ENCODE peak calls at places on chromosome 19, in four cellular contexts. One of them, this sample, is unnamed.

GRCh38 chr19:10936661-10937084 is 8.1 kb downstream of the TIMM29 start:
- DNase-seq in right atrium auricular region: no peak
- DNase-seq in fibroblast of lung: peak
- DNase-seq in endothelial cell of umbilical vein: peak
- DNase-seq in this sample: peak

GRCh38 chr19:38648789-38649304 is 1.4 kb downstream of the ACTN4 start:
- DNase-seq in right atrium auricular region: no peak
- DNase-seq in fibroblast of lung: no peak
- DNase-seq in endothelial cell of umbilical vein: no peak
- DNase-seq in this sample: no peak

GRCh38 chr19:939922-940321 is 14.1 kb downstream of the ARID3A start:
- DNase-seq in right atrium auricular region: no peak
- DNase-seq in fibroblast of lung: no peak
- DNase-seq in endothelial cell of umbilical vein: no peak
- DNase-seq in this sample: no peak

GRCh38 chr19:44435441-44435840 is 12.8 kb downstream of the ZNF229 start:
- DNase-seq in right atrium auricular region: no peak
- DNase-seq in fibroblast of lung: no peak
- DNase-seq in endothelial cell of umbilical vein: no peak
- DNase-seq in this sample: no peak

GRCh38 chr19:33472696-33473624 is 48.6 kb downstream of the PEPD start:
- DNase-seq in right atrium auricular region: no peak
- DNase-seq in fibroblast of lung: peak
- DNase-seq in endothelial cell of umbilical vein: peak
- DNase-seq in this sample: peak

GRCh38 chr19:16209266-16209665 is 11.6 kb downstream of the AP1M1 start:
- DNase-seq in right atrium auricular region: no peak
- DNase-seq in fibroblast of lung: no peak
- DNase-seq in endothelial cell of umbilical vein: no peak
- DNase-seq in this sample: no peak

GRCh38 chr19:39704181-39705044 is at the start of gene LGALS14:
- DNase-seq in right atrium auricular region: no peak
- DNase-seq in fibroblast of lung: no peak
- DNase-seq in endothelial cell of umbilical vein: no peak
- DNase-seq in this sample: no peak

GRCh38 chr19:27740396-27740795 is 1472.6 kb downstream of the UQCRFS1 start:
- DNase-seq in right atrium auricular region: peak
- DNase-seq in fibroblast of lung: peak
- DNase-seq in endothelial cell of umbilical vein: no peak
- DNase-seq in this sample: peak

GRCh38 chr19:4775627-4776152 is 15.8 kb upstream of the FEM1A start:
- DNase-seq in right atrium auricular region: no peak
- DNase-seq in fibroblast of lung: no peak
- DNase-seq in endothelial cell of umbilical vein: no peak
- DNase-seq in this sample: no peak

GRCh38 chr19:16141043-16141442 is 2.4 kb upstream of the HSH2D start:
- DNase-seq in right atrium auricular region: no peak
- DNase-seq in fibroblast of lung: no peak
- DNase-seq in endothelial cell of umbilical vein: no peak
- DNase-seq in this sample: no peak

GRCh38 chr19:18940791-18941627 is at the start of gene HOMER3:
- DNase-seq in right atrium auricular region: peak
- DNase-seq in fibroblast of lung: peak
- DNase-seq in endothelial cell of umbilical vein: peak
- DNase-seq in this sample: no peak

GRCh38 chr19:40607311-40607871 is 6.2 kb downstream of the LTBP4 start:
- DNase-seq in right atrium auricular region: no peak
- DNase-seq in fibroblast of lung: no peak
- DNase-seq in endothelial cell of umbilical vein: no peak
- DNase-seq in this sample: no peak

GRCh38 chr19:7940841-7941240 is 2.6 kb downstream of the TIMM44 start:
- DNase-seq in right atrium auricular region: no peak
- DNase-seq in fibroblast of lung: no peak
- DNase-seq in endothelial cell of umbilical vein: no peak
- DNase-seq in this sample: no peak

GRCh38 chr19:3683866-3684816 is 16.1 kb downstream of the PIP5K1C start:
- DNase-seq in right atrium auricular region: no peak
- DNase-seq in fibroblast of lung: peak
- DNase-seq in endothelial cell of umbilical vein: no peak
- DNase-seq in this sample: peak

GRCh38 chr19:17337675-17338439 is 504 bp downstream of the GTPBP3 start:
- DNase-seq in right atrium auricular region: no peak
- DNase-seq in fibroblast of lung: no peak
- DNase-seq in endothelial cell of umbilical vein: no peak
- DNase-seq in this sample: no peak

GRCh38 chr19:7772752-7773291 is 9.8 kb downstream of the CLEC4M start:
- DNase-seq in right atrium auricular region: no peak
- DNase-seq in fibroblast of lung: peak
- DNase-seq in endothelial cell of umbilical vein: no peak
- DNase-seq in this sample: peak

GRCh38 chr19:40279761-40280607 is 5.2 kb downstream of the AKT2 start:
- DNase-seq in right atrium auricular region: no peak
- DNase-seq in fibroblast of lung: no peak
- DNase-seq in endothelial cell of umbilical vein: no peak
- DNase-seq in this sample: no peak

GRCh38 chr19:906480-906879 is 6.5 kb downstream of the R3HDM4 start:
- DNase-seq in right atrium auricular region: no peak
- DNase-seq in fibroblast of lung: no peak
- DNase-seq in endothelial cell of umbilical vein: no peak
- DNase-seq in this sample: no peak

GRCh38 chr19:18833141-18833476 is 1.4 kb downstream of the UPF1 start:
- DNase-seq in right atrium auricular region: no peak
- DNase-seq in fibroblast of lung: no peak
- DNase-seq in endothelial cell of umbilical vein: no peak
- DNase-seq in this sample: no peak

GRCh38 chr19:6610934-6611370 is 20.0 kb upstream of the CD70 start:
- DNase-seq in right atrium auricular region: peak
- DNase-seq in fibroblast of lung: peak
- DNase-seq in endothelial cell of umbilical vein: peak
- DNase-seq in this sample: peak

GRCh38 chr19:19545128-19545591 is 7.1 kb downstream of the CILP2 start:
- DNase-seq in right atrium auricular region: no peak
- DNase-seq in fibroblast of lung: no peak
- DNase-seq in endothelial cell of umbilical vein: no peak
- DNase-seq in this sample: no peak

GRCh38 chr19:17402982-17403855 is 2.2 kb downstream of the BST2 start:
- DNase-seq in right atrium auricular region: no peak
- DNase-seq in fibroblast of lung: no peak
- DNase-seq in endothelial cell of umbilical vein: peak
- DNase-seq in this sample: no peak

GRCh38 chr19:19120308-19121156 is 17.7 kb downstream of the TMEM161A start:
- DNase-seq in right atrium auricular region: no peak
- DNase-seq in fibroblast of lung: peak
- DNase-seq in endothelial cell of umbilical vein: peak
- DNase-seq in this sample: peak

GRCh38 chr19:10093295-10094186 is 7.4 kb downstream of the SHFL start:
- DNase-seq in right atrium auricular region: no peak
- DNase-seq in fibroblast of lung: no peak
- DNase-seq in endothelial cell of umbilical vein: no peak
- DNase-seq in this sample: no peak

GRCh38 chr19:28635962-28636629 is 576.9 kb downstream of the UQCRFS1 start:
- DNase-seq in right atrium auricular region: no peak
- DNase-seq in fibroblast of lung: no peak
- DNase-seq in endothelial cell of umbilical vein: no peak
- DNase-seq in this sample: no peak

GRCh38 chr19:4582112-4582553 is 22.6 kb upstream of the SEMA6B start:
- DNase-seq in right atrium auricular region: no peak
- DNase-seq in fibroblast of lung: peak
- DNase-seq in endothelial cell of umbilical vein: no peak
- DNase-seq in this sample: peak

GRCh38 chr19:19315444-19315843 is 4.9 kb downstream of the SUGP1 start:
- DNase-seq in right atrium auricular region: no peak
- DNase-seq in fibroblast of lung: no peak
- DNase-seq in endothelial cell of umbilical vein: no peak
- DNase-seq in this sample: no peak

GRCh38 chr19:2190848-2191455 is 27.2 kb downstream of the DOT1L start:
- DNase-seq in right atrium auricular region: no peak
- DNase-seq in fibroblast of lung: no peak
- DNase-seq in endothelial cell of umbilical vein: no peak
- DNase-seq in this sample: no peak

GRCh38 chr19:19113040-19113541 is 25.2 kb downstream of the TMEM161A start:
- DNase-seq in right atrium auricular region: no peak
- DNase-seq in fibroblast of lung: peak
- DNase-seq in endothelial cell of umbilical vein: no peak
- DNase-seq in this sample: no peak

GRCh38 chr19:1491849-1492170 is 829 bp downstream of the REEP6 start:
- DNase-seq in right atrium auricular region: no peak
- DNase-seq in fibroblast of lung: no peak
- DNase-seq in endothelial cell of umbilical vein: no peak
- DNase-seq in this sample: no peak

GRCh38 chr19:56725829-56726424 is 54.4 kb upstream of the ZNF835 start:
- DNase-seq in right atrium auricular region: no peak
- DNase-seq in fibroblast of lung: no peak
- DNase-seq in endothelial cell of umbilical vein: no peak
- DNase-seq in this sample: no peak

GRCh38 chr19:11693505-11694499 is 44.9 kb downstream of the ZNF823 start:
- DNase-seq in right atrium auricular region: no peak
- DNase-seq in fibroblast of lung: peak
- DNase-seq in endothelial cell of umbilical vein: no peak
- DNase-seq in this sample: peak

GRCh38 chr19:15464394-15465385 is at the start of gene RASAL3:
- DNase-seq in right atrium auricular region: no peak
- DNase-seq in fibroblast of lung: no peak
- DNase-seq in endothelial cell of umbilical vein: no peak
- DNase-seq in this sample: no peak

GRCh38 chr19:3710265-3710812 is 2.2 kb downstream of the TJP3 start:
- DNase-seq in right atrium auricular region: peak
- DNase-seq in fibroblast of lung: peak
- DNase-seq in endothelial cell of umbilical vein: no peak
- DNase-seq in this sample: no peak

GRCh38 chr19:38663957-38664502 is 16.6 kb downstream of the ACTN4 start:
- DNase-seq in right atrium auricular region: no peak
- DNase-seq in fibroblast of lung: no peak
- DNase-seq in endothelial cell of umbilical vein: no peak
- DNase-seq in this sample: no peak

GRCh38 chr19:30476997-30477396 is 104.8 kb downstream of the ZNF536 start:
- DNase-seq in right atrium auricular region: no peak
- DNase-seq in fibroblast of lung: no peak
- DNase-seq in endothelial cell of umbilical vein: no peak
- DNase-seq in this sample: no peak
- H3K4me3 ChIP-seq in right atrium auricular region: no peak
- H3K4me3 ChIP-seq in fibroblast of lung: no peak
- H3K4me3 ChIP-seq in endothelial cell of umbilical vein: no peak
- H3K4me3 ChIP-seq in this sample: no peak

DNA sequence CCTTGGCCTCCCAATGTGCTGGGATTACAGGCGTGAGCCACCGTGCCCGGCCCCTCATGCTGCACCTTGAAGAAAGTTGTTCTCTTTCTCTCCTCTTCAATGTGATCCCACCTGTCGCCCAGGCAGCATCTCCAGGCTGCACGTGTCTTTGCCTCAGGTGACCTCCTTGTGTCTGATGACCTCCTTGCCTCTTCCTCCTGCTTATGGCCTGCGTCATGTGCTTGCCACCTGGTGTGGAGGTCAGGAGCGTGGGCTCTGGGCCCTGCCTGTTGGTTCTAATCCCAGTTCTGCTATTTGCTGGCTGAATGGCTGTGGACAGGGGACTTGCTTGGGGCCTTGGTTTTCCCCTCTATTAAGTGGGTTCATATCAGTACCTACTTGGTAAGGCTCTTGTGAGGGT is 6.3 kb downstream of the BICRA start:
- DNase-seq in right atrium auricular region: no peak
- DNase-seq in fibroblast of lung: no peak
- DNase-seq in endothelial cell of umbilical vein: no peak
- DNase-seq in this sample: no peak
- H3K27ac ChIP-seq in right atrium auricular region: no peak
- H3K27ac ChIP-seq in fibroblast of lung: no peak
- H3K27ac ChIP-seq in endothelial cell of umbilical vein: no peak
- H3K27ac ChIP-seq in this sample: no peak

GRCh38 chr19:32333227-32333626 is 12.2 kb upstream of the ZNF507 start:
- DNase-seq in right atrium auricular region: no peak
- DNase-seq in fibroblast of lung: no peak
- DNase-seq in endothelial cell of umbilical vein: no peak
- DNase-seq in this sample: no peak

GRCh38 chr19:32339988-32340874 is 5.2 kb upstream of the ZNF507 start:
- DNase-seq in right atrium auricular region: peak
- DNase-seq in fibroblast of lung: peak
- DNase-seq in endothelial cell of umbilical vein: peak
- DNase-seq in this sample: no peak

GRCh38 chr19:32337176-32337808 is 8.1 kb upstream of the ZNF507 start:
- DNase-seq in right atrium auricular region: no peak
- DNase-seq in fibroblast of lung: no peak
- DNase-seq in endothelial cell of umbilical vein: no peak
- DNase-seq in this sample: no peak

DNA sequence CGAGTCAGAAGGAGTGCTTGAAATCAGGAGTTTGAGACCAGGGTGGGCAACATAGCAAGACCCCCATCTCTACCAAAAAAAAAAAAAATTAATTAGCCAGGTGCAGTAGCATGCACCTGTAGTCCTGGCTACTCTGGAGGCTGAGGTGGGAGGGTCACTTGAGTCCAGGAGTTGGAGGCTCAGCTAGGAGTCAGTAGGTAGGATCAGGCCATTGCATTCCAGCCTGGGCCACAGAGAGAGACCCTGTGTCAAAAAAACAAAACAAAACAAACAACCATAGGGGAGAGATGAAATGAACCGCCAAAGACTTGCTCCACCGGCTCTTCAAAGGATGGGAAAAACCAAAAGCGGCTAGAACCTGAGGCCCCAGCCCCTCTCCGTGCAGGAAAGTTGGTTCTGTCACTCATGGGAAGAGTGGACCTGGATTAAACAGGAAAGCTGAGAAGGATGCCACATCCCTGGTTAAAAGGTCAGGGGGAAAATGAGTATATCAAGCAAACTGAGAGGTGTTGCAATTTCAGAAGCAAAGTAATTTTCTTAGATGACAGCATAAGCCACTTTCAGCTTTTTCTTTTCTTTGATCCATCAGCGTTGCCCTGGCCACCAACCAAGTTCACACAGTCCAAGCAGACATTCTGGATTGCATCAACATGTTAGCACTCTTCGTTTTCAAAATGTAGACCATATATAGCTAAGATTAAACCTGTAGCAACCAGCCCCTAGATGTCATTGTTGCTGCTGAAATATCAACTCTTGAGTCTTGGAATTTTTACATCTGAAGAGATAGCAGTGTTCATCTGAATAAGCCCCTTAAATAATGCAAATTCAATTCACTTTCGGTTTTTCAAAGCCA is 8.9 kb upstream of the ZNF507 start:
- DNase-seq in right atrium auricular region: no peak
- DNase-seq in fibroblast of lung: no peak
- DNase-seq in endothelial cell of umbilical vein: no peak
- DNase-seq in this sample: no peak
- TF ChIP-seq CTCF in right atrium auricular region: peak
- TF ChIP-seq CTCF in fibroblast of lung: peak
- TF ChIP-seq CTCF in endothelial cell of umbilical vein: no peak
- TF ChIP-seq CTCF in this sample: no peak

DNA sequence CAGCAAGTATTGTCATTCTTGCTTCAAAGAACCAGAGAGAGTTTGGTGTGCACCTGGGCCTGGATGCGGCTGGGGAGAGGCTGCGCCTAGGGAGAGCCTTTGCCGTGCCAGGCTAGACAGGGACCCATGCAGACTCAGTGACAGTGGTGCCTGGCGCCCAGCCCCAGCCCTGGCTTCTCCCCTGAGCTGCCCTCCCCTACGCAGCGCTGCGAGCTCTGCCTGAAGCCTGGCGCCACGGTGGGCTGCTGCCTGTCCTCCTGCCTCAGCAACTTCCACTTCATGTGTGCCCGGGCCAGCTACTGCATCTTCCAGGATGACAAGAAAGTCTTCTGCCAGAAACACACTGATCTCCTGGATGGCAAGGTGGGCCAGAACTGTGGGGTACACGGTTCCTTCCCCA is 12.0 kb downstream of the KMT2B start:
- DNase-seq in right atrium auricular region: no peak
- DNase-seq in fibroblast of lung: no peak
- DNase-seq in endothelial cell of umbilical vein: no peak
- DNase-seq in this sample: no peak
- H3K4me3 ChIP-seq in right atrium auricular region: no peak
- H3K4me3 ChIP-seq in fibroblast of lung: no peak
- H3K4me3 ChIP-seq in endothelial cell of umbilical vein: no peak
- H3K4me3 ChIP-seq in this sample: no peak

This sample was measured in astrocyte.